ENCODE peak calls at places on chromosome 22, in nine cellular contexts. One of them, this sample, is unnamed.

GRCh38 chr22:31337178-31337577 is 9.0 kb downstream of the PATZ1 start:
- DNase-seq in AG10803: no peak
- DNase-seq in mesenchymal stem cell: no peak
- DNase-seq in brain microvascular endothelial cell: no peak
- DNase-seq in spleen: no peak
- DNase-seq in CD8-positive, alpha-beta T cell: no peak
- DNase-seq in breast epithelium: peak; percentile 79
- DNase-seq in mucosa of descending colon: no peak
- DNase-seq in stomach: peak; percentile 44
- DNase-seq in this sample: no peak

GRCh38 chr22:27032121-27032761 is 374.9 kb downstream of the MIAT start:
- DNase-seq in spleen: no peak
- DNase-seq in AG10803: no peak
- DNase-seq in mucosa of descending colon: no peak
- DNase-seq in CD8-positive, alpha-beta T cell: no peak
- DNase-seq in breast epithelium: no peak
- DNase-seq in brain microvascular endothelial cell: no peak
- DNase-seq in mesenchymal stem cell: no peak
- DNase-seq in stomach: no peak
- DNase-seq in this sample: no peak

GRCh38 chr22:19691721-19692341 is 22.5 kb upstream of the SEPTIN5 start:
- DNase-seq in CD8-positive, alpha-beta T cell: no peak
- DNase-seq in stomach: no peak
- DNase-seq in mesenchymal stem cell: peak; percentile 82
- DNase-seq in mucosa of descending colon: no peak
- DNase-seq in spleen: peak; percentile 56
- DNase-seq in brain microvascular endothelial cell: peak; percentile 44
- DNase-seq in AG10803: peak; percentile 59
- DNase-seq in breast epithelium: peak; percentile 50
- DNase-seq in this sample: no peak

GRCh38 chr22:42388130-42388797 is 43.9 kb downstream of the NFAM1 start:
- DNase-seq in AG10803: no peak
- DNase-seq in brain microvascular endothelial cell: no peak
- DNase-seq in mucosa of descending colon: no peak
- DNase-seq in mesenchymal stem cell: no peak
- DNase-seq in CD8-positive, alpha-beta T cell: no peak
- DNase-seq in breast epithelium: no peak
- DNase-seq in stomach: no peak
- DNase-seq in spleen: no peak
- DNase-seq in this sample: peak; percentile 72

GRCh38 chr22:17832665-17833064 is 58.4 kb upstream of the BID start:
- DNase-seq in brain microvascular endothelial cell: no peak
- DNase-seq in mesenchymal stem cell: no peak
- DNase-seq in AG10803: no peak
- DNase-seq in stomach: no peak
- DNase-seq in mucosa of descending colon: peak; percentile 78
- DNase-seq in breast epithelium: no peak
- DNase-seq in CD8-positive, alpha-beta T cell: no peak
- DNase-seq in spleen: no peak
- DNase-seq in this sample: no peak

GRCh38 chr22:46245515-46245914 is 4.6 kb downstream of the CDPF1 start:
- DNase-seq in AG10803: no peak
- DNase-seq in brain microvascular endothelial cell: no peak
- DNase-seq in mucosa of descending colon: peak; percentile 56
- DNase-seq in stomach: no peak
- DNase-seq in spleen: no peak
- DNase-seq in mesenchymal stem cell: no peak
- DNase-seq in CD8-positive, alpha-beta T cell: no peak
- DNase-seq in breast epithelium: no peak
- DNase-seq in this sample: no peak

GRCh38 chr22:29351891-29352290 is 36.4 kb upstream of the RASL10A start:
- DNase-seq in AG10803: no peak
- DNase-seq in brain microvascular endothelial cell: no peak
- DNase-seq in spleen: peak; percentile 51
- DNase-seq in breast epithelium: no peak
- DNase-seq in mucosa of descending colon: peak; percentile 23
- DNase-seq in mesenchymal stem cell: no peak
- DNase-seq in CD8-positive, alpha-beta T cell: no peak
- DNase-seq in stomach: no peak
- DNase-seq in this sample: no peak

GRCh38 chr22:19201130-19201857 is 22.8 kb upstream of the SLC25A1 start:
- DNase-seq in mesenchymal stem cell: no peak
- DNase-seq in stomach: no peak
- DNase-seq in brain microvascular endothelial cell: no peak
- DNase-seq in AG10803: no peak
- DNase-seq in mucosa of descending colon: no peak
- DNase-seq in CD8-positive, alpha-beta T cell: no peak
- DNase-seq in spleen: no peak
- DNase-seq in breast epithelium: no peak
- DNase-seq in this sample: no peak

GRCh38 chr22:39924286-39924685 is 23.4 kb downstream of the GRAP2 start:
- DNase-seq in spleen: no peak
- DNase-seq in breast epithelium: no peak
- DNase-seq in brain microvascular endothelial cell: no peak
- DNase-seq in stomach: no peak
- DNase-seq in CD8-positive, alpha-beta T cell: no peak
- DNase-seq in mucosa of descending colon: no peak
- DNase-seq in mesenchymal stem cell: no peak
- DNase-seq in AG10803: no peak
- DNase-seq in this sample: no peak

GRCh38 chr22:21940521-21940920 is 12.1 kb downstream of the PPM1F start:
- DNase-seq in spleen: no peak
- DNase-seq in breast epithelium: no peak
- DNase-seq in CD8-positive, alpha-beta T cell: no peak
- DNase-seq in mesenchymal stem cell: no peak
- DNase-seq in AG10803: no peak
- DNase-seq in brain microvascular endothelial cell: no peak
- DNase-seq in mucosa of descending colon: no peak
- DNase-seq in stomach: no peak
- DNase-seq in this sample: no peak

GRCh38 chr22:42957958-42958357 is 57.0 kb downstream of the PACSIN2 start:
- DNase-seq in AG10803: no peak
- DNase-seq in mucosa of descending colon: no peak
- DNase-seq in breast epithelium: no peak
- DNase-seq in CD8-positive, alpha-beta T cell: no peak
- DNase-seq in mesenchymal stem cell: no peak
- DNase-seq in spleen: no peak
- DNase-seq in stomach: no peak
- DNase-seq in brain microvascular endothelial cell: no peak
- DNase-seq in this sample: no peak

GRCh38 chr22:45583504-45583903 is 80.8 kb downstream of the FBLN1 start:
- DNase-seq in mesenchymal stem cell: no peak
- DNase-seq in brain microvascular endothelial cell: no peak
- DNase-seq in AG10803: no peak
- DNase-seq in spleen: peak; percentile 45
- DNase-seq in mucosa of descending colon: peak; percentile 2
- DNase-seq in breast epithelium: no peak
- DNase-seq in CD8-positive, alpha-beta T cell: no peak
- DNase-seq in stomach: no peak
- DNase-seq in this sample: peak; percentile 54

GRCh38 chr22:48382197-48382596 is 1445.5 kb downstream of the BRD1 start:
- DNase-seq in spleen: peak; percentile 22
- DNase-seq in AG10803: no peak
- DNase-seq in brain microvascular endothelial cell: no peak
- DNase-seq in breast epithelium: peak; percentile 22
- DNase-seq in stomach: peak; percentile 22
- DNase-seq in mesenchymal stem cell: no peak
- DNase-seq in mucosa of descending colon: no peak
- DNase-seq in CD8-positive, alpha-beta T cell: no peak
- DNase-seq in this sample: no peak

GRCh38 chr22:29359469-29359868 is 28.9 kb downstream of the AP1B1 start:
- DNase-seq in mucosa of descending colon: peak; percentile 65
- DNase-seq in brain microvascular endothelial cell: peak; percentile 53
- DNase-seq in AG10803: peak; percentile 60
- DNase-seq in stomach: peak; percentile 70
- DNase-seq in breast epithelium: peak; percentile 62
- DNase-seq in mesenchymal stem cell: peak; percentile 70
- DNase-seq in spleen: peak; percentile 79
- DNase-seq in CD8-positive, alpha-beta T cell: no peak
- DNase-seq in this sample: no peak

GRCh38 chr22:23903328-23903971 is 9.3 kb downstream of the MIF start:
- DNase-seq in mucosa of descending colon: no peak
- DNase-seq in breast epithelium: no peak
- DNase-seq in spleen: no peak
- DNase-seq in stomach: no peak
- DNase-seq in CD8-positive, alpha-beta T cell: no peak
- DNase-seq in AG10803: no peak
- DNase-seq in brain microvascular endothelial cell: no peak
- DNase-seq in mesenchymal stem cell: no peak
- DNase-seq in this sample: no peak

GRCh38 chr22:20463324-20464095 is 25.9 kb upstream of the SCARF2 start:
- DNase-seq in stomach: no peak
- DNase-seq in AG10803: no peak
- DNase-seq in breast epithelium: no peak
- DNase-seq in brain microvascular endothelial cell: no peak
- DNase-seq in mesenchymal stem cell: no peak
- DNase-seq in spleen: peak; percentile 88
- DNase-seq in CD8-positive, alpha-beta T cell: peak; percentile 35
- DNase-seq in mucosa of descending colon: no peak
- DNase-seq in this sample: peak; percentile 64

GRCh38 chr22:23784215-23784732 is 2.5 kb upstream of the SMARCB1 start:
- DNase-seq in stomach: peak; percentile 46
- DNase-seq in spleen: no peak
- DNase-seq in mesenchymal stem cell: peak; percentile 67
- DNase-seq in AG10803: peak; percentile 52
- DNase-seq in breast epithelium: no peak
- DNase-seq in CD8-positive, alpha-beta T cell: no peak
- DNase-seq in mucosa of descending colon: peak; percentile 78
- DNase-seq in brain microvascular endothelial cell: peak; percentile 60
- DNase-seq in this sample: peak; percentile 84

GRCh38 chr22:36296690-36297089 is 43.8 kb downstream of the APOL1 start:
- DNase-seq in mucosa of descending colon: no peak
- DNase-seq in stomach: no peak
- DNase-seq in spleen: peak; percentile 64
- DNase-seq in brain microvascular endothelial cell: no peak
- DNase-seq in AG10803: no peak
- DNase-seq in mesenchymal stem cell: no peak
- DNase-seq in CD8-positive, alpha-beta T cell: no peak
- DNase-seq in breast epithelium: no peak
- DNase-seq in this sample: no peak

DNA sequence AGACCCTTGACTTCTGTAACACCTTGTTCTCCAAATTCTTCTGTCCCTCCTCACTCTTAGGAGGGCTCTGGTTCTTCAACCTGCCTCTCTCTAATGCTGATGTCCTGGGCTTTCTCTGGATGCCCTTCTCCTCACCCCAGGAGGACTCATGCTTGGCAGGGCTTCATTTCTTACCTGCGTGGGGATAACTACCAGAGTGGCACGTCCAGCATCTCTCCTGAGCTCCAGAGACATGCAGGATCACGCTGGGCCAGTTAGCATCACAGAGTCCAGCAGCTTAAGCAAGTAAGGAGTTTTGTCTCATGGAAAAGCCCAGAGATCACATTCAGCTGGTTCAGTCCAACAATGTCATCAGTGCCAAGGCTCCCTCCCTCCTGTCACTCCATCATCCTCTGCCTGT is 36.4 kb downstream of the RTL6 start:
- DNase-seq in mucosa of descending colon: no peak
- DNase-seq in AG10803: no peak
- DNase-seq in breast epithelium: no peak
- DNase-seq in CD8-positive, alpha-beta T cell: no peak
- DNase-seq in spleen: peak; percentile 4
- DNase-seq in mesenchymal stem cell: no peak
- DNase-seq in stomach: no peak
- DNase-seq in brain microvascular endothelial cell: no peak
- DNase-seq in this sample: no peak
- H3K4me3 ChIP-seq in mucosa of descending colon: no peak overlapping the region
- H3K4me3 ChIP-seq in AG10803: no peak overlapping the region
- H3K4me3 ChIP-seq in breast epithelium: no peak overlapping the region
- H3K4me3 ChIP-seq in CD8-positive, alpha-beta T cell: no peak overlapping the region
- H3K4me3 ChIP-seq in spleen: no peak overlapping the region
- H3K4me3 ChIP-seq in mesenchymal stem cell: no peak overlapping the region
- H3K4me3 ChIP-seq in stomach: no peak overlapping the region
- H3K4me3 ChIP-seq in brain microvascular endothelial cell: no peak overlapping the region
- H3K4me3 ChIP-seq in this sample: no peak overlapping the region

DNA sequence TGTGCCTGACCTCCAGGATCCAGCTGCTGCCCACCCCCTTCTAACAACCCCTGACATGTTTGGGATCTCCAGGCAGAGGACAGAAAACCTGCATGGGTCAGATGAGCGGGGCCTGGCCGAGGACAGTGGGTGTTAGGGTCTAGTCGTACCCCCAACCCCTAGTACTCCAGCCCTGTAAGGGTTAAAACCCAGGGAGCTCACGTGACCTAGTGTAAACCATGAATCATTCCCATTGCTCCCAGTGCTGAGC is 89.1 kb upstream of the CRYBB3 start:
- DNase-seq in brain microvascular endothelial cell: no peak
- DNase-seq in stomach: no peak
- DNase-seq in CD8-positive, alpha-beta T cell: no peak
- DNase-seq in breast epithelium: no peak
- DNase-seq in mesenchymal stem cell: no peak
- DNase-seq in AG10803: no peak
- DNase-seq in spleen: no peak
- DNase-seq in mucosa of descending colon: no peak
- DNase-seq in this sample: no peak
- H3K4me3 ChIP-seq in brain microvascular endothelial cell: no peak overlapping the region
- H3K4me3 ChIP-seq in stomach: peak overlapping the region; percentile 59
- H3K4me3 ChIP-seq in CD8-positive, alpha-beta T cell: peak overlapping the region; percentile 66
- H3K4me3 ChIP-seq in breast epithelium: peak overlapping the region; percentile 40
- H3K4me3 ChIP-seq in mesenchymal stem cell: no peak overlapping the region
- H3K4me3 ChIP-seq in AG10803: no peak overlapping the region
- H3K4me3 ChIP-seq in spleen: no peak overlapping the region
- H3K4me3 ChIP-seq in mucosa of descending colon: no peak overlapping the region
- H3K4me3 ChIP-seq in this sample: no peak overlapping the region

DNA sequence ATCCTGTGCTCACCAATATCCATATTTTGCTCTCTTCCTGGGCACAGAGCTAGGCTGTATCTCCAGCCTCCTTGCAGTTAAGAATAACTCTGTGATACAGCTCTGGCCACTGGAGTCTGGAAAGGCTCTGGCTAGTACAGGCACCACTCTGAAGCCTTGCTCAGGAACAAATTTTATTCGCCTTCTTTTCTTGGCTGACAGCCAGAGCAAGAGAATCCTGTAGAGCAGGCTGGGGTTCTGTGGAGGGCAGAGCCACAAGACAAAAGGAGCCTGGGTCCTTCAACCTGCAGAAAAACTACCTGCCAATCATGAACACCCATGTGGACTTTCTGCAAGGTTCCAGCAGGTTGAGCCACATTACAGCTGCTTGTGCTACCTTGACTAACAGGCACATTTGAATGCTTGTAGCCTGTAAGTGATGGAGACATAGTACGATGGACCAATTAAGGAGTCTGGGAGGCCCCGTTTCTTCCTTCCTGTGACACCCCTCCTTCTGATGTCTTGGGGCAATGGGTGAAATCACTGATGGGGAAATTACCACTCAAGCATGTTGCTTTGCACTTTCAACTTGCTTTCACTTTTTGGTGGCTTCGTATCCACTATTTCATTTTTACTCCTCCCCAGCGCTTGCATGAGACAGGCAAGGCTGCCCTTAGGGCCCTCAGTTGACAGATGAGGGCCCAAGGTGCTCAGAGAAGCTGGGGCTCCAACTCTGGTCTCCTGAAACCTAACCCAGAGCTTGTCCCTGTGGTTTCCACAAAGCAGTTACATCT is 267.2 kb upstream of the SYN3 start:
- DNase-seq in mesenchymal stem cell: no peak
- DNase-seq in stomach: no peak
- DNase-seq in AG10803: no peak
- DNase-seq in breast epithelium: no peak
- DNase-seq in brain microvascular endothelial cell: no peak
- DNase-seq in CD8-positive, alpha-beta T cell: no peak
- DNase-seq in mucosa of descending colon: no peak
- DNase-seq in spleen: no peak
- DNase-seq in this sample: no peak
- H3K4me3 ChIP-seq in mesenchymal stem cell: no peak overlapping the region
- H3K4me3 ChIP-seq in stomach: no peak overlapping the region
- H3K4me3 ChIP-seq in AG10803: no peak overlapping the region
- H3K4me3 ChIP-seq in breast epithelium: no peak overlapping the region
- H3K4me3 ChIP-seq in brain microvascular endothelial cell: no peak overlapping the region
- H3K4me3 ChIP-seq in CD8-positive, alpha-beta T cell: no peak overlapping the region
- H3K4me3 ChIP-seq in mucosa of descending colon: no peak overlapping the region
- H3K4me3 ChIP-seq in spleen: no peak overlapping the region
- H3K4me3 ChIP-seq in this sample: no peak overlapping the region

GRCh38 chr22:37662039-37662438 is 3.5 kb downstream of the PDXP start:
- DNase-seq in brain microvascular endothelial cell: no peak
- DNase-seq in CD8-positive, alpha-beta T cell: no peak
- DNase-seq in breast epithelium: no peak
- DNase-seq in stomach: no peak
- DNase-seq in mesenchymal stem cell: no peak
- DNase-seq in mucosa of descending colon: no peak
- DNase-seq in spleen: no peak
- DNase-seq in AG10803: no peak
- DNase-seq in this sample: no peak
- H3K4me3 ChIP-seq in brain microvascular endothelial cell: no peak overlapping the region
- H3K4me3 ChIP-seq in CD8-positive, alpha-beta T cell: no peak overlapping the region
- H3K4me3 ChIP-seq in breast epithelium: no peak overlapping the region
- H3K4me3 ChIP-seq in stomach: no peak overlapping the region
- H3K4me3 ChIP-seq in mesenchymal stem cell: no peak overlapping the region
- H3K4me3 ChIP-seq in mucosa of descending colon: no peak overlapping the region
- H3K4me3 ChIP-seq in spleen: no peak overlapping the region
- H3K4me3 ChIP-seq in AG10803: no peak overlapping the region
- H3K4me3 ChIP-seq in this sample: no peak overlapping the region

This sample was measured in Jurkat, Clone E6-1.